ENCODE peak calls at places on chromosomes 12 and 14, in ten cellular contexts. C, L, Y, N, M, F, D, B, V and R are unnamed samples.

GRCh38 chr12:59632408-59632807 is 36.6 kb downstream of the SLC16A7 start:
- DNase-seq in F (no peak), D (no peak), C (no peak), V (peak), L (no peak), M (peak), N (no peak), B (no peak), Y (peak), R (no peak)

GRCh38 chr12:53051881-53052412 is 2.1 kb downstream of the TNS2 start:
- DNase-seq in V (no peak), D (no peak), B (no peak), M (no peak), L (no peak), Y (peak), C (no peak), N (no peak), F (no peak), R (no peak)

GRCh38 chr14:71304588-71305133 is 397.4 kb downstream of the PCNX1 start:
- DNase-seq in V (no peak), F (no peak), N (no peak), M (no peak), Y (no peak), D (no peak), B (no peak), L (no peak), C (no peak), R (no peak)

GRCh38 chr14:36955967-36956366 is 216.4 kb downstream of the SLC25A21 start:
- DNase-seq in Y (no peak), D (no peak), B (no peak), C (no peak), N (no peak), L (no peak), M (no peak), F (no peak), V (no peak), R (no peak)

GRCh38 chr12:100789975-100790374 is 4.6 kb upstream of the ANO4 start:
- DNase-seq in N (no peak), D (no peak), Y (no peak), C (no peak), M (no peak), B (no peak), L (no peak), V (no peak), F (no peak), R (no peak)

GRCh38 chr14:37593496-37594237 is 1.4 kb downstream of the FOXA1 start:
- DNase-seq in B (no peak), D (no peak), N (no peak), F (no peak), C (no peak), L (no peak), V (no peak), Y (no peak), M (no peak), R (no peak)

GRCh38 chr12:131264625-131265024 is 310.9 kb downstream of the ADGRD1 start:
- DNase-seq in M (no peak), B (no peak), L (peak), C (no peak), N (no peak), F (no peak), V (no peak), D (peak), Y (no peak), R (no peak)

GRCh38 chr14:88168498-88169165 is 154.4 kb downstream of the KCNK10 start:
- DNase-seq in Y (no peak), M (peak), N (no peak), D (peak), B (no peak), V (no peak), F (no peak), C (peak), L (peak), R (no peak)

GRCh38 chr14:97138801-97139200 is 341.6 kb downstream of the VRK1 start:
- DNase-seq in N (no peak), M (no peak), L (no peak), C (no peak), F (no peak), V (no peak), Y (no peak), B (no peak), D (no peak), R (no peak)

GRCh38 chr14:64671591-64671990 is 32.6 kb upstream of the PLEKHG3 start:
- DNase-seq in Y (no peak), M (peak), D (no peak), C (peak), V (no peak), L (no peak), B (no peak), F (peak), N (no peak), R (no peak)

GRCh38 chr12:1491983-1492697 is 102.2 kb downstream of the FBXL14 start:
- DNase-seq in B (no peak), F (no peak), N (no peak), C (no peak), L (no peak), M (no peak), V (no peak), Y (no peak), D (no peak), R (no peak)

GRCh38 chr14:105793836-105794235 is 267.5 kb downstream of the TMEM121 start:
- DNase-seq in F (no peak), L (no peak), D (no peak), Y (no peak), N (no peak), V (no peak), M (no peak), B (no peak), C (no peak), R (no peak)

GRCh38 chr14:93073833-93074769 is 41.6 kb downstream of the ITPK1 start:
- DNase-seq in V (no peak), N (no peak), C (peak), F (no peak), B (no peak), Y (no peak), D (peak), M (peak), L (no peak), R (no peak)

GRCh38 chr14:88299865-88300264 is 23.2 kb downstream of the KCNK10 start:
- DNase-seq in F (no peak), Y (no peak), N (no peak), B (no peak), M (no peak), D (no peak), C (no peak), V (no peak), L (no peak), R (no peak)

GRCh38 chr14:105050551-105050897 is 14.7 kb downstream of the GPR132 start:
- DNase-seq in F (no peak), B (peak), Y (no peak), D (no peak), M (peak), V (no peak), N (no peak), L (peak), C (no peak), R (no peak)

GRCh38 chr12:108955225-108955835 is 65.5 kb downstream of the SVOP start:
- DNase-seq in C (peak), D (no peak), F (no peak), M (peak), L (peak), Y (no peak), N (no peak), V (no peak), B (no peak), R (no peak)

GRCh38 chr14:61533513-61534255 is 161.6 kb upstream of the HIF1A start:
- DNase-seq in N (no peak), C (no peak), D (no peak), F (no peak), Y (no peak), B (peak), L (no peak), V (no peak), M (no peak), R (no peak)

GRCh38 chr12:14193623-14194022 is 171.9 kb upstream of the ATF7IP start:
- DNase-seq in M (no peak), Y (no peak), C (no peak), F (no peak), B (no peak), N (no peak), V (no peak), L (no peak), D (no peak), R (no peak)

GRCh38 chr12:53224268-53224896 is 7.6 kb downstream of the RARG start:
- DNase-seq in V (no peak), F (no peak), M (no peak), C (no peak), B (no peak), L (peak), D (no peak), Y (no peak), N (no peak), R (no peak)

GRCh38 chr14:69132513-69133181 is 20.3 kb downstream of the DCAF5 start:
- DNase-seq in D (no peak), N (no peak), C (peak), B (no peak), F (no peak), Y (no peak), M (no peak), V (no peak), L (no peak), R (no peak)

GRCh38 chr14:31208546-31209424 is 1.2 kb upstream of the HECTD1 start:
- DNase-seq in D (no peak), C (no peak), Y (no peak), V (no peak), M (no peak), L (no peak), B (no peak), F (no peak), N (no peak), R (no peak)
- H3K4me3 ChIP-seq in D (peak), C (peak), Y (peak), V (peak), M (peak), L (no peak), B (peak), F (peak), N (peak), R (peak)

DNA sequence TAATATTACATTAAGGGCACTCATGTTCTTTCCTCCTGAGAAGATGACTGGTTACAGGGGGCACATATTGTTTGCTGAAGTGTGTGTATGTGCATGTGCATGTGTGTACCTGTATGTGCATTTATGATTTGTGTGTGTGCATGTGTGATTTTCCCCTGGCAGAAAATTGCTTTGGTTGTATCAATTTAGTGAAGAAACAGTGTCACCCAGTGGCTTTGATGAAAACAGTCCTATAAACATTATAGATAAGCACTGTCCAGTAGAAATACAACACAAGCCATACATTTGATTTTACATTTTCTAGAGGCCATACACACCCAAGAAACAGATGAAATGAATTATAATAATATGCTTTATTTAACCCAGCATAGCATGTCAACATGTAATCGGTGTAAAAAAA is 8.6 kb downstream of the PDE3A start:
- DNase-seq in V (no peak), C (peak), M (peak), Y (no peak), B (no peak), D (no peak), N (no peak), L (no peak), F (no peak), R (no peak)
- TF ChIP-seq CTCF in V (peak), C (peak), M (peak), Y (peak), B (peak), D (no peak), N (peak), L (peak), F (peak), R (peak)

GRCh38 chr12:5044420-5045295 is 979 bp downstream of the KCNA5 start:
- DNase-seq in N (no peak), F (no peak), C (no peak), M (no peak), L (no peak), Y (no peak), B (no peak), V (no peak), D (no peak), R (no peak)
- H3K4me3 ChIP-seq in N (no peak), F (no peak), C (no peak), M (no peak), L (no peak), Y (peak), B (no peak), V (no peak), D (no peak), R (no peak)

DNA sequence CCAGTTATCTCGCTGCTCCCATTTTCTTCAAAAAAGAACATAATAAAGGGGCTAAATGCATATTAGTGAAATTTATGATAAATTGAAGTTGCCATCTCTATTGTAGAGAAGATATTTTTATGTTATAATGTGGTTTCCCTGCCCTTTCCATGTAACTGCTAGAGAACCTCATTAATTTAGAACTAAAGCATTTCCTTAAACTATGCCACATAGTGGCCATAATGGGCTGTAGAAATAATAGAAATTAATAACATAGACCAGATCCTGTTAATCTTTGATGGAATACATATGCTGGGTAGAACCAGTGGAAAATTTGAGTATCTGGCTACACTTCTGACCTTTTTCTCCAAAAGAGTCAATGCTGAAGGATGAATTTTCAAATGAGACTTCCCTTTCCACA is 376.7 kb downstream of the PDZRN4 start:
- DNase-seq in M (no peak), D (no peak), N (no peak), L (no peak), C (no peak), V (no peak), Y (no peak), B (no peak), F (no peak), R (no peak)
- TF ChIP-seq CTCF in M (no peak), D (peak), N (no peak), L (no peak), C (no peak), V (no peak), Y (no peak), B (no peak), F (no peak), R (peak)

GRCh38 chr12:21773263-21773741 is 1.2 kb downstream of the KCNJ8 start:
- DNase-seq in B (peak), M (peak), C (no peak), D (peak), N (no peak), F (no peak), Y (no peak), L (peak), V (no peak), R (no peak)

GRCh38 chr12:21776242-21776641 is 1.7 kb upstream of the KCNJ8 start:
- DNase-seq in V (no peak), Y (no peak), M (no peak), F (no peak), L (peak), N (no peak), B (no peak), D (no peak), C (no peak), R (no peak)

GRCh38 chr12:21774358-21775129 is at the start of gene KCNJ8:
- DNase-seq in L (peak), V (no peak), C (peak), M (peak), N (no peak), F (peak), B (no peak), Y (peak), D (peak), R (no peak)

GRCh38 chr12:21775130-21775920 is 819 bp upstream of the KCNJ8 start:
- DNase-seq in V (no peak), F (no peak), Y (no peak), D (no peak), M (no peak), B (no peak), N (no peak), L (peak), C (no peak), R (no peak)

DNA sequence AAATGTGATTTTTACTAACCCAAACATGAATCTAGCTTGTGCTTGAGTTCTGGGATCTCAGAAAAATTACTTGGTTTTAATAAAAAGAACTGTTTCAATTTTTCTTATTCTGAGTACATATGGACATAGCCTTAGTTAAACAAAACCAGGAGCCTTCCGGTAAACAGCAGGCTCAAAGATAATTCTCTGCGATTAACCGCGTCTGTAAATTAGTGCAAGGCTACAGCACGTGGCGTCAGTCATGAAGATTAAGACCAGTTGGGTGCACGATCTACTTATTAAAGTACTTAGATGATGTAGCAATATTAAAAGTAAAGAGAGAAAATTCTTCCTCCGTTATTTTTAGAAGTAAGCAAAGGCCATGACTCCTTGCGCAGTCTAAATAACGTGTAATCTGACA is 707 bp downstream of the KCNJ8 start:
- DNase-seq in B (no peak), L (no peak), F (no peak), M (no peak), N (no peak), Y (no peak), V (no peak), D (no peak), C (peak), R (no peak)
- H3K4me3 ChIP-seq in B (peak), L (no peak), F (peak), M (peak), N (no peak), Y (peak), V (peak), D (peak), C (peak), R (peak)

GRCh38 chr12:20189767-20190166 is 178.6 kb upstream of the PDE3A start:
- DNase-seq in M (no peak), D (no peak), Y (no peak), F (no peak), N (no peak), V (no peak), L (no peak), B (no peak), C (no peak), R (no peak)

GRCh38 chr12:20196767-20197166 is 171.6 kb upstream of the PDE3A start:
- DNase-seq in V (no peak), F (no peak), D (no peak), N (no peak), Y (no peak), M (no peak), L (no peak), B (no peak), C (no peak), R (no peak)

GRCh38 chr12:20199780-20200179 is 168.6 kb upstream of the PDE3A start:
- DNase-seq in C (no peak), D (no peak), L (no peak), F (no peak), N (no peak), M (no peak), B (no peak), Y (no peak), V (no peak), R (no peak)

GRCh38 chr12:20188930-20189653 is 179.2 kb upstream of the PDE3A start:
- DNase-seq in B (no peak), F (no peak), V (no peak), L (no peak), M (no peak), C (no peak), Y (no peak), N (no peak), D (no peak), R (no peak)

GRCh38 chr12:20194171-20194570 is 174.2 kb upstream of the PDE3A start:
- DNase-seq in L (no peak), N (no peak), C (peak), M (peak), B (no peak), D (no peak), F (no peak), Y (no peak), V (peak), R (no peak)
- TF ChIP-seq CTCF in L (no peak), N (peak), C (peak), M (peak), B (no peak), D (no peak), F (peak), Y (no peak), V (peak), R (peak)

GRCh38 chr12:263574-263973 is 938 bp upstream of the SLC6A13 start:
- DNase-seq in Y (no peak), L (no peak), N (no peak), M (no peak), F (no peak), V (no peak), D (no peak), B (no peak), C (peak), R (no peak)

GRCh38 chr12:264269-264668 is 1.6 kb upstream of the SLC6A13 start:
- DNase-seq in V (no peak), Y (no peak), B (no peak), M (no peak), L (no peak), N (no peak), F (no peak), C (no peak), D (no peak), R (no peak)

GRCh38 chr12:262817-263216 is at the start of gene SLC6A13:
- DNase-seq in N (no peak), C (no peak), L (no peak), Y (no peak), M (peak), D (peak), V (no peak), B (no peak), F (no peak), R (no peak)

GRCh38 chr12:265096-265495 is 2.5 kb upstream of the SLC6A13 start:
- DNase-seq in Y (no peak), D (no peak), F (no peak), V (no peak), L (no peak), B (no peak), C (no peak), N (no peak), M (no peak), R (no peak)

DNA sequence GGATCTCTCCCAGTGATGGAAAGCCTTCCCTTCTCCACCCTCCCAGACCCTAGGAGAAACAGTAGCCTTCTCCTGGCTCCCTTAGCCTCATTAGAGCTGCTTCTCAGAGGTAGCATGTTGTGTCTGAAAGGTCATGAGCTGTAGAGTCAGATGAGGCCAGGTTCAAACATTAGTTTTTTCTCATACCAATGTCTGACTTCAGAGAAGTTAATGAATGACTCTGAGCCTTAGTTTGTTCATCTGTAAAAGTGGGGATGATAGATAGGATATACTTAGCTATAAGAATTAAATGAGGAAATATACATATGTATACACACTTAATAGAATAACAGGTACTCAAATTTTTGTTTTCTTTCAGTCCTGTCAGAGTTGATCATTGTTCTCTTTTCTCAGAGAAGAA is 523 bp downstream of the SLC6A13 start:
- DNase-seq in B (no peak), L (no peak), F (no peak), M (no peak), Y (no peak), N (no peak), C (no peak), D (no peak), V (no peak), R (no peak)
- H3K4me3 ChIP-seq in B (no peak), L (no peak), F (no peak), M (no peak), Y (no peak), N (no peak), C (no peak), D (no peak), V (no peak), R (no peak)

DNA sequence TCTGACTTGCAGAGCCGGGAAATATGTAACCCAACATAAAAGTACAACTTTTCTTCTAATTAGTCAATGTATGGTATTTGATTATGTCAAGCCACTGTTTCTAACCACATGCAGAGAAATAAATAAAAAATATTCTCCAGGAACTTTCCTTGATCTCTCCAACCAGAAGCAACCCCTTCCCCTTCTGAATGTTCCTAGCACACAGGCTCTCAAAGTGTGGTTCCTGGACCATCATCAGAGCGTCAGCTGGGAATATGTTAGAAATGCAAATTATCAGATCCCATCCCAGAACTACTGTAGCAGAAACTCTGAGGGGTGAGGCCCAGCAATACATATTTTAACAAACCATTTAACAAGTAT is 21.0 kb upstream of the ITPR2 start:
- DNase-seq in Y (no peak), C (no peak), V (no peak), D (no peak), B (no peak), F (no peak), L (no peak), N (no peak), M (no peak), R (no peak)
- TF ChIP-seq CTCF in Y (no peak), C (no peak), V (no peak), D (no peak), B (no peak), F (no peak), L (no peak), N (no peak), M (no peak), R (no peak)